ENCODE peak calls at places on chromosomes 13 and 19, in nine cellular contexts. R is tibial artery, O is astrocyte, K is endodermal cell, A is K562, Y is stomach, N is lung, L is fibroblast of lung, X is neural progenitor cell. F is an unnamed sample.

GRCh38 chr19:18868380-18869230 is 27.4 kb downstream of the CERS1 start:
- DNase-seq in R (no peak), O (no peak), K (no peak), A (no peak), Y (no peak), N (no peak), L (peak; percentile 11), X (no peak), F (no peak)

GRCh38 chr13:112055417-112056206 is 11.3 kb upstream of the SOX1 start:
- DNase-seq in R (no peak), O (no peak), K (peak; percentile 60), A (no peak), Y (no peak), N (no peak), L (no peak), X (peak; percentile 52), F (no peak)

GRCh38 chr19:51586799-51587198 is 15.7 kb downstream of the ZNF175 start:
- DNase-seq in R (no peak), O (no peak), K (no peak), A (no peak), Y (no peak), N (no peak), L (no peak), X (no peak), F (no peak)

GRCh38 chr19:11381535-11382369 is 2.4 kb downstream of the EPOR start:
- DNase-seq in R (peak; percentile 83), O (peak; percentile 75), K (peak; percentile 96), A (no peak), Y (peak; percentile 68), N (peak; percentile 55), L (peak; percentile 82), X (peak; percentile 95), F (peak; percentile 84)

GRCh38 chr13:45807520-45808099 is 43.9 kb downstream of the SIAH3 start:
- DNase-seq in R (no peak), O (peak; percentile 24), K (peak; percentile 78), A (peak; percentile 21), Y (peak; percentile 33), N (no peak), L (peak; percentile 62), X (peak; percentile 62), F (no peak)

GRCh38 chr19:7257148-7258041 is 36.8 kb downstream of the INSR start:
- DNase-seq in R (no peak), O (peak; percentile 85), K (peak; percentile 55), A (no peak), Y (peak; percentile 59), N (peak; percentile 32), L (peak; percentile 32), X (no peak), F (peak; percentile 32)

GRCh38 chr19:16199275-16199932 is 1.7 kb downstream of the AP1M1 start:
- DNase-seq in R (peak; percentile 54), O (no peak), K (no peak), A (no peak), Y (peak; percentile 57), N (peak; percentile 57), L (no peak), X (no peak), F (peak; percentile 70)

GRCh38 chr13:43326100-43326499 is 302.7 kb downstream of the DNAJC15 start:
- DNase-seq in R (no peak), O (no peak), K (no peak), A (no peak), Y (no peak), N (no peak), L (no peak), X (no peak), F (no peak)

GRCh38 chr19:52527954-52528326 is 472 bp downstream of the ZNF808 start:
- DNase-seq in R (no peak), O (no peak), K (peak; percentile 64), A (peak; percentile 53), Y (no peak), N (no peak), L (peak; percentile 2), X (peak; percentile 47), F (peak; percentile 71)

GRCh38 chr13:110643768-110644421 is 28.6 kb downstream of the NAXD start:
- DNase-seq in R (no peak), O (no peak), K (peak; percentile 38), A (no peak), Y (peak; percentile 23), N (no peak), L (no peak), X (no peak), F (no peak)

GRCh38 chr13:79654520-79654919 is 173.6 kb downstream of the NDFIP2 start:
- DNase-seq in R (no peak), O (peak; percentile 13), K (no peak), A (no peak), Y (no peak), N (no peak), L (no peak), X (no peak), F (no peak)

GRCh38 chr13:51645154-51645650 is 60.9 kb downstream of the WDFY2 start:
- DNase-seq in R (no peak), O (peak; percentile 65), K (no peak), A (no peak), Y (no peak), N (no peak), L (peak; percentile 90), X (no peak), F (no peak)

GRCh38 chr19:10389863-10390262 is 9.5 kb upstream of the TYK2 start:
- DNase-seq in R (no peak), O (no peak), K (peak; percentile 79), A (no peak), Y (no peak), N (no peak), L (no peak), X (peak; percentile 37), F (no peak)

GRCh38 chr13:110617326-110618072 is 2.2 kb downstream of the NAXD start:
- DNase-seq in R (no peak), O (peak; percentile 77), K (no peak), A (no peak), Y (peak; percentile 85), N (no peak), L (peak; percentile 97), X (no peak), F (no peak)

GRCh38 chr13:110347535-110348308 is 40.6 kb downstream of the COL4A2 start:
- DNase-seq in R (peak; percentile 92), O (peak; percentile 94), K (no peak), A (no peak), Y (no peak), N (no peak), L (peak; percentile 68), X (no peak), F (peak; percentile 89)

GRCh38 chr13:109778102-109778542 is 8.3 kb downstream of the IRS2 start:
- DNase-seq in R (no peak), O (peak; percentile 71), K (no peak), A (no peak), Y (peak; percentile 65), N (no peak), L (no peak), X (peak; percentile 29), F (no peak)

GRCh38 chr13:36814465-36814864 is 4.6 kb upstream of the RFXAP start:
- DNase-seq in R (no peak), O (no peak), K (no peak), A (no peak), Y (no peak), N (no peak), L (no peak), X (no peak), F (no peak)

GRCh38 chr13:98223741-98224140 is 46.7 kb upstream of the RNF113B start:
- DNase-seq in R (no peak), O (no peak), K (no peak), A (no peak), Y (no peak), N (no peak), L (no peak), X (no peak), F (no peak)

GRCh38 chr19:11016591-11016990 is 55.8 kb downstream of the SMARCA4 start:
- DNase-seq in R (no peak), O (no peak), K (no peak), A (no peak), Y (no peak), N (no peak), L (no peak), X (no peak), F (no peak)

GRCh38 chr19:39264306-39265290 is 3.6 kb upstream of the IFNL2 start:
- DNase-seq in R (no peak), O (no peak), K (peak; percentile 81), A (no peak), Y (no peak), N (no peak), L (no peak), X (peak; percentile 76), F (no peak)

GRCh38 chr19:2055871-2056809 is 5.1 kb upstream of the MKNK2 start:
- DNase-seq in R (peak; percentile 82), O (peak; percentile 63), K (peak; percentile 71), A (no peak), Y (no peak), N (peak; percentile 57), L (peak; percentile 87), X (no peak), F (peak; percentile 73)

GRCh38 chr13:112165712-112166111 is 98.8 kb downstream of the SOX1 start:
- DNase-seq in R (no peak), O (no peak), K (peak; percentile 54), A (no peak), Y (no peak), N (no peak), L (no peak), X (no peak), F (no peak)

GRCh38 chr13:50001287-50001686 is 4.4 kb downstream of the TRIM13 start:
- DNase-seq in R (no peak), O (no peak), K (no peak), A (no peak), Y (no peak), N (no peak), L (no peak), X (no peak), F (no peak)
- H3K36me3 ChIP-seq in R (peaks cover 5% of the 10 kb centered on the region), O (peaks cover 15% of the 10 kb centered on the region), K (peaks cover 78% of the 10 kb centered on the region), A (peaks cover 63% of the 10 kb centered on the region), Y (peaks cover 33% of the 10 kb centered on the region), N (peaks cover 4% of the 10 kb centered on the region), L (peaks cover 2% of the 10 kb centered on the region), X (peaks cover 49% of the 10 kb centered on the region), F (no peaks in the 10 kb centered on the region)

GRCh38 chr19:27720155-27720554 is 1492.8 kb downstream of the UQCRFS1 start:
- DNase-seq in R (no peak), O (no peak), K (no peak), A (no peak), Y (no peak), N (no peak), L (no peak), X (no peak), F (no peak)
- H3K9me3 ChIP-seq in R (peaks cover 46% of the 10 kb centered on the region), O (no peaks in the 10 kb centered on the region), K (peaks cover 90% of the 10 kb centered on the region), A (no peaks in the 10 kb centered on the region), Y (peaks cover 6% of the 10 kb centered on the region), N (peaks cover 9% of the 10 kb centered on the region), L (no peaks in the 10 kb centered on the region), X (peaks cover 36% of the 10 kb centered on the region), F (no peaks in the 10 kb centered on the region)

DNA sequence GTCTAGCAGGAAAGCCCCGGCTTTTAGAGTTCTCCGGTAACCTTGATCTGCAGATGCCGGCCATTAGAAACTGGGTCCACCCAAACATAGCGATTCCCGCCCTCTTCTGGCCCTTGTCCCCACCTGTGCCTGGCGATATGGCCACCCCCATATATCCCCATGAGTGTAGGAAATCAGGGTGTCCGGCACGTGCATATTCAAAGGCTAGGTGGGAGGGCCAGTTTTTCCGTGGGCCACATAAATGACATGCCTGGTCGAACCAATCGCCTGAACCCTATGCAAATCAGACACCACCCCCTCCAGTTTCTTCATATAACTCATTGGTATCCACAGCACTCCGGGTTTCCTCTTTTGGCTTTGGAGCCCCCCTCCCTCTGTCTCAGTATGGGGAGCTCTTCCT is 37.4 kb downstream of the ERICH4 start:
- DNase-seq in R (no peak), O (no peak), K (no peak), A (no peak), Y (no peak), N (no peak), L (no peak), X (no peak), F (no peak)
- H3K4me3 ChIP-seq in R (no peak overlapping the region), O (no peak overlapping the region), K (no peak overlapping the region), A (no peak overlapping the region), Y (no peak overlapping the region), N (no peak overlapping the region), L (no peak overlapping the region), X (no peak overlapping the region), F (no peak overlapping the region)

GRCh38 chr13:100254002-100254401 is 165.1 kb downstream of the PCCA start:
- DNase-seq in R (no peak), O (no peak), K (no peak), A (no peak), Y (no peak), N (no peak), L (peak; percentile 9), X (no peak), F (no peak)
- H3K36me3 ChIP-seq in R (no peaks in the 10 kb centered on the region), O (no peaks in the 10 kb centered on the region), K (peaks cover 13% of the 10 kb centered on the region), A (no peaks in the 10 kb centered on the region), Y (no peaks in the 10 kb centered on the region), N (no peaks in the 10 kb centered on the region), L (no peaks in the 10 kb centered on the region), X (no peaks in the 10 kb centered on the region), F (no peaks in the 10 kb centered on the region)

F was measured in aorta.